ENCODE peak calls at places on chromosomes 12 and 14, in eight cellular contexts. Z, P, F, W, I, Q, J and U are unnamed samples.

GRCh38 chr12:126083931-126084330 is 1018.7 kb downstream of the AACS start:
- DNase-seq in P (no peak), J (no peak), W (no peak), Z (no peak), Q (no peak), F (no peak), I (no peak), U (no peak)

GRCh38 chr14:42316746-42317145 is 710.1 kb downstream of the LRFN5 start:
- DNase-seq in W (no peak), I (no peak), J (no peak), P (no peak), Q (no peak), Z (no peak), F (no peak), U (no peak)

GRCh38 chr12:24172031-24172772 is 222.7 kb upstream of the SOX5 start:
- DNase-seq in Q (no peak), I (no peak), W (no peak), J (no peak), Z (no peak), F (no peak), P (no peak), U (no peak)

GRCh38 chr12:133026996-133027395 is 10.3 kb upstream of the ZNF84 start:
- DNase-seq in J (no peak), W (no peak), Q (no peak), P (no peak), Z (no peak), I (no peak), F (no peak), U (no peak)

GRCh38 chr14:95453713-95453980 is 62.8 kb downstream of the SYNE3 start:
- DNase-seq in P (no peak), I (no peak), Z (no peak), J (peak; percentile 23), F (no peak), Q (no peak), W (no peak), U (no peak)

GRCh38 chr14:41805633-41806032 is 199.0 kb downstream of the LRFN5 start:
- DNase-seq in P (no peak), J (no peak), W (no peak), Z (no peak), Q (no peak), I (no peak), F (no peak), U (no peak)

GRCh38 chr12:2389079-2389790 is 336.4 kb downstream of the CACNA1C start:
- DNase-seq in J (no peak), I (peak; percentile 56), P (no peak), Q (no peak), Z (no peak), F (no peak), W (no peak), U (no peak)

GRCh38 chr12:93784339-93785086 is 107.3 kb downstream of the CRADD start:
- DNase-seq in Z (peak; percentile 71), I (no peak), J (no peak), P (peak; percentile 59), Q (no peak), W (peak; percentile 67), F (no peak), U (no peak)

GRCh38 chr12:103586132-103586531 is 941 bp upstream of the STAB2 start:
- DNase-seq in F (no peak), Z (peak; percentile 13), I (no peak), W (no peak), P (no peak), J (no peak), Q (no peak), U (no peak)

GRCh38 chr12:590206-590750 is 73.0 kb downstream of the NINJ2 start:
- DNase-seq in Q (no peak), Z (no peak), J (no peak), P (no peak), F (no peak), I (no peak), W (no peak), U (no peak)

GRCh38 chr12:10974965-10975364 is 11.7 kb downstream of the TAS2R50 start:
- DNase-seq in F (no peak), W (no peak), I (no peak), Q (no peak), Z (no peak), J (no peak), P (no peak), U (no peak)

GRCh38 chr12:113130457-113131135 is 5.0 kb downstream of the RASAL1 start:
- DNase-seq in Z (no peak), P (peak; percentile 50), I (no peak), F (no peak), W (peak; percentile 48), Q (no peak), J (peak; percentile 64), U (no peak)

GRCh38 chr12:76180401-76181277 is 96.2 kb upstream of the NAP1L1 start:
- DNase-seq in W (peak; percentile 16), I (no peak), Q (no peak), F (no peak), P (no peak), Z (no peak), J (no peak), U (no peak)

GRCh38 chr12:96263449-96263902 is 69.3 kb downstream of the ELK3 start:
- DNase-seq in W (peak; percentile 20), I (no peak), F (no peak), Z (no peak), J (no peak), Q (no peak), P (no peak), U (no peak)

GRCh38 chr14:75837151-75837787 is 144.5 kb downstream of the TGFB3 start:
- DNase-seq in P (no peak), Z (no peak), I (no peak), J (no peak), F (no peak), Q (no peak), W (no peak), U (no peak)

GRCh38 chr12:13534645-13535398 is 338.3 kb downstream of the EMP1 start:
- DNase-seq in J (no peak), P (peak; percentile 85), I (peak; percentile 56), W (peak; percentile 60), Q (peak; percentile 66), Z (peak; percentile 61), F (no peak), U (no peak)

GRCh38 chr12:47164730-47165439 is 85.1 kb upstream of the AMIGO2 start:
- DNase-seq in Z (peak; percentile 93), P (no peak), I (peak; percentile 86), W (no peak), F (no peak), Q (no peak), J (no peak), U (no peak)

GRCh38 chr12:31736472-31736871 is 7.7 kb upstream of the AMN1 start:
- DNase-seq in P (no peak), Q (no peak), F (peak; percentile 55), W (peak; percentile 80), I (peak; percentile 34), J (no peak), Z (peak; percentile 86), U (peak; percentile 50)

GRCh38 chr14:105294142-105294597 is 6.6 kb downstream of the BRF1 start:
- DNase-seq in F (peak; percentile 12), Q (no peak), Z (peak; percentile 20), W (no peak), P (no peak), I (peak; percentile 50), J (no peak), U (peak; percentile 30)

GRCh38 chr12:49264466-49264872 is 413 bp upstream of the TUBA1C start:
- DNase-seq in J (no peak), F (peak; percentile 23), I (peak; percentile 46), Z (no peak), Q (peak; percentile 49), W (no peak), P (no peak), U (peak; percentile 9)

GRCh38 chr12:42213023-42213422 is 25.0 kb downstream of the YAF2 start:
- DNase-seq in I (no peak), W (no peak), F (no peak), P (no peak), J (no peak), Q (peak; percentile 16), Z (peak; percentile 4), U (no peak)

GRCh38 chr14:69584389-69584788 is 9.7 kb upstream of the CCDC177 start:
- DNase-seq in I (no peak), Z (no peak), Q (no peak), F (no peak), W (no peak), J (no peak), P (no peak), U (no peak)

GRCh38 chr14:80325112-80325511 is 113.8 kb upstream of the DIO2 start:
- DNase-seq in Q (no peak), W (no peak), F (no peak), P (no peak), Z (no peak), I (no peak), J (no peak), U (no peak)

GRCh38 chr12:76144253-76144564 is 59.7 kb upstream of the NAP1L1 start:
- DNase-seq in J (no peak), Z (peak; percentile 41), P (no peak), W (peak; percentile 11), I (no peak), F (peak; percentile 68), Q (no peak), U (peak; percentile 9)

GRCh38 chr14:64265222-64265621 is 28.9 kb downstream of the ESR2 start:
- DNase-seq in Z (no peak), I (no peak), F (no peak), P (no peak), W (no peak), J (no peak), Q (no peak), U (no peak)

GRCh38 chr12:26091837-26092236 is 33.0 kb downstream of the BHLHE41 start:
- DNase-seq in J (no peak), I (no peak), P (peak; percentile 33), Z (peak; percentile 29), Q (no peak), F (no peak), W (no peak), U (no peak)

GRCh38 chr12:6961278-6961694 is 9.2 kb downstream of the PHB2 start:
- DNase-seq in P (no peak), F (peak; percentile 96), W (no peak), I (peak; percentile 68), Q (no peak), Z (no peak), J (peak; percentile 93), U (peak; percentile 87)

GRCh38 chr14:71243697-71244096 is 336.4 kb downstream of the PCNX1 start:
- DNase-seq in P (no peak), W (no peak), I (peak; percentile 73), Q (no peak), F (no peak), J (no peak), Z (peak; percentile 80), U (no peak)

GRCh38 chr12:118359541-118359915 is 13.2 kb downstream of the TAOK3 start:
- DNase-seq in Z (no peak), W (no peak), F (no peak), J (no peak), P (no peak), Q (no peak), I (no peak), U (no peak)

GRCh38 chr14:90319634-90320541 is 11.9 kb downstream of the NRDE2 start:
- DNase-seq in W (no peak), F (no peak), Q (no peak), P (peak; percentile 22), J (no peak), I (no peak), Z (no peak), U (no peak)

GRCh38 chr12:52676163-52676562 is 4.0 kb downstream of the KRT1 start:
- DNase-seq in J (no peak), F (no peak), Z (no peak), Q (no peak), W (no peak), I (no peak), P (no peak), U (no peak)

GRCh38 chr12:119829439-119829838 is 47.7 kb downstream of the CIT start:
- DNase-seq in Z (no peak), Q (no peak), J (no peak), I (no peak), W (no peak), F (no peak), P (no peak), U (no peak)

GRCh38 chr12:19140381-19141236 is 11.1 kb downstream of the PLEKHA5 start:
- DNase-seq in F (no peak), P (no peak), W (no peak), J (no peak), Q (no peak), I (no peak), Z (no peak), U (no peak)

GRCh38 chr14:31902002-31902401 is 175.1 kb upstream of the ARHGAP5 start:
- DNase-seq in F (peak; percentile 5), W (no peak), P (no peak), J (no peak), Z (no peak), Q (no peak), I (no peak), U (no peak)